ENCODE peak calls at places on chromosomes 13 and 19, in ten cellular contexts. One of them, this sample, is unnamed.

GRCh38 chr19:42233106-42233505 is 9.3 kb downstream of the GSK3A start:
- DNase-seq in IMR-90: no peak
- DNase-seq in HepG2: no peak
- DNase-seq in heart left ventricle: no peak
- DNase-seq in NB4: no peak
- DNase-seq in testis: no peak
- DNase-seq in breast epithelium: no peak
- DNase-seq in ovary: no peak
- DNase-seq in uterus: no peak
- DNase-seq in stomach: no peak
- DNase-seq in this sample: no peak

GRCh38 chr13:113552079-113552478 is 32.5 kb upstream of the TFDP1 start:
- DNase-seq in NB4: no peak
- DNase-seq in breast epithelium: no peak
- DNase-seq in stomach: peak; percentile 17
- DNase-seq in IMR-90: no peak
- DNase-seq in ovary: peak; percentile 9
- DNase-seq in heart left ventricle: no peak
- DNase-seq in testis: peak; percentile 12
- DNase-seq in HepG2: no peak
- DNase-seq in uterus: no peak
- DNase-seq in this sample: peak; percentile 63

GRCh38 chr19:55447421-55448174 is 4.5 kb upstream of the SHISA7 start:
- DNase-seq in uterus: no peak
- DNase-seq in IMR-90: peak; percentile 15
- DNase-seq in breast epithelium: no peak
- DNase-seq in testis: no peak
- DNase-seq in HepG2: no peak
- DNase-seq in NB4: peak; percentile 38
- DNase-seq in heart left ventricle: no peak
- DNase-seq in ovary: no peak
- DNase-seq in stomach: no peak
- DNase-seq in this sample: no peak

GRCh38 chr13:73984949-73985691 is 149.1 kb downstream of the KLF12 start:
- DNase-seq in breast epithelium: no peak
- DNase-seq in IMR-90: no peak
- DNase-seq in stomach: no peak
- DNase-seq in NB4: no peak
- DNase-seq in heart left ventricle: no peak
- DNase-seq in testis: no peak
- DNase-seq in ovary: no peak
- DNase-seq in HepG2: no peak
- DNase-seq in uterus: no peak
- DNase-seq in this sample: no peak

GRCh38 chr13:96730676-96731075 is 263.6 kb downstream of the OXGR1 start:
- DNase-seq in testis: no peak
- DNase-seq in heart left ventricle: no peak
- DNase-seq in breast epithelium: no peak
- DNase-seq in IMR-90: no peak
- DNase-seq in NB4: no peak
- DNase-seq in ovary: no peak
- DNase-seq in uterus: no peak
- DNase-seq in HepG2: no peak
- DNase-seq in stomach: no peak
- DNase-seq in this sample: no peak

GRCh38 chr13:112575295-112575622 is 12.7 kb downstream of the TUBGCP3 start:
- DNase-seq in breast epithelium: no peak
- DNase-seq in testis: no peak
- DNase-seq in ovary: no peak
- DNase-seq in heart left ventricle: no peak
- DNase-seq in NB4: no peak
- DNase-seq in HepG2: no peak
- DNase-seq in uterus: no peak
- DNase-seq in stomach: no peak
- DNase-seq in IMR-90: no peak
- DNase-seq in this sample: no peak

GRCh38 chr19:33248553-33248953 is 22.9 kb upstream of the SLC7A10 start:
- DNase-seq in testis: no peak
- DNase-seq in NB4: no peak
- DNase-seq in ovary: no peak
- DNase-seq in breast epithelium: no peak
- DNase-seq in uterus: no peak
- DNase-seq in heart left ventricle: no peak
- DNase-seq in HepG2: peak; percentile 71
- DNase-seq in stomach: no peak
- DNase-seq in IMR-90: no peak
- DNase-seq in this sample: no peak

GRCh38 chr13:38308736-38309135 is 40.9 kb upstream of the UFM1 start:
- DNase-seq in stomach: no peak
- DNase-seq in ovary: no peak
- DNase-seq in HepG2: no peak
- DNase-seq in uterus: no peak
- DNase-seq in NB4: peak; percentile 1
- DNase-seq in heart left ventricle: no peak
- DNase-seq in testis: no peak
- DNase-seq in IMR-90: peak; percentile 63
- DNase-seq in breast epithelium: no peak
- DNase-seq in this sample: no peak

GRCh38 chr13:21012841-21013681 is 48.3 kb downstream of the LATS2 start:
- DNase-seq in HepG2: no peak
- DNase-seq in stomach: no peak
- DNase-seq in ovary: peak; percentile 40
- DNase-seq in uterus: no peak
- DNase-seq in breast epithelium: no peak
- DNase-seq in testis: no peak
- DNase-seq in IMR-90: no peak
- DNase-seq in NB4: no peak
- DNase-seq in heart left ventricle: no peak
- DNase-seq in this sample: no peak

GRCh38 chr13:34361528-34361927 is 543.6 kb downstream of the RFC3 start:
- DNase-seq in IMR-90: no peak
- DNase-seq in testis: no peak
- DNase-seq in uterus: no peak
- DNase-seq in ovary: no peak
- DNase-seq in breast epithelium: no peak
- DNase-seq in HepG2: no peak
- DNase-seq in heart left ventricle: no peak
- DNase-seq in stomach: no peak
- DNase-seq in NB4: no peak
- DNase-seq in this sample: no peak

GRCh38 chr13:18212873-18213272 is 968.8 kb downstream of the TUBA3C start:
- DNase-seq in breast epithelium: no peak
- DNase-seq in testis: peak; percentile 73
- DNase-seq in uterus: no peak
- DNase-seq in IMR-90: peak; percentile 1
- DNase-seq in heart left ventricle: peak; percentile 64
- DNase-seq in stomach: no peak
- DNase-seq in HepG2: peak; percentile 5
- DNase-seq in ovary: no peak
- DNase-seq in NB4: no peak
- DNase-seq in this sample: no peak

GRCh38 chr13:61417171-61417570 is 1.5 kb upstream of the PCDH20 start:
- DNase-seq in NB4: no peak
- DNase-seq in uterus: no peak
- DNase-seq in testis: no peak
- DNase-seq in ovary: no peak
- DNase-seq in HepG2: no peak
- DNase-seq in stomach: no peak
- DNase-seq in heart left ventricle: no peak
- DNase-seq in IMR-90: no peak
- DNase-seq in breast epithelium: no peak
- DNase-seq in this sample: no peak

GRCh38 chr19:6457958-6458694 is 1.5 kb downstream of the SLC25A23 start:
- DNase-seq in NB4: peak; percentile 59
- DNase-seq in breast epithelium: no peak
- DNase-seq in IMR-90: no peak
- DNase-seq in testis: no peak
- DNase-seq in HepG2: no peak
- DNase-seq in heart left ventricle: no peak
- DNase-seq in stomach: no peak
- DNase-seq in uterus: peak; percentile 27
- DNase-seq in ovary: peak; percentile 30
- DNase-seq in this sample: no peak

GRCh38 chr19:45542234-45542668 is 35.0 kb downstream of the VASP start:
- DNase-seq in testis: no peak
- DNase-seq in ovary: no peak
- DNase-seq in heart left ventricle: no peak
- DNase-seq in uterus: no peak
- DNase-seq in IMR-90: no peak
- DNase-seq in NB4: peak; percentile 87
- DNase-seq in breast epithelium: no peak
- DNase-seq in stomach: no peak
- DNase-seq in HepG2: peak; percentile 63
- DNase-seq in this sample: no peak

GRCh38 chr13:57740719-57741118 is 109.2 kb downstream of the PCDH17 start:
- DNase-seq in IMR-90: no peak
- DNase-seq in ovary: no peak
- DNase-seq in uterus: no peak
- DNase-seq in heart left ventricle: peak; percentile 45
- DNase-seq in NB4: no peak
- DNase-seq in HepG2: no peak
- DNase-seq in breast epithelium: no peak
- DNase-seq in testis: no peak
- DNase-seq in stomach: no peak
- DNase-seq in this sample: no peak

GRCh38 chr13:38624822-38625221 is 62.1 kb upstream of the FREM2 start:
- DNase-seq in uterus: no peak
- DNase-seq in ovary: no peak
- DNase-seq in breast epithelium: no peak
- DNase-seq in stomach: no peak
- DNase-seq in heart left ventricle: no peak
- DNase-seq in IMR-90: no peak
- DNase-seq in NB4: no peak
- DNase-seq in HepG2: no peak
- DNase-seq in testis: no peak
- DNase-seq in this sample: no peak

GRCh38 chr13:27133889-27134288 is 37.7 kb downstream of the USP12 start:
- DNase-seq in heart left ventricle: no peak
- DNase-seq in testis: no peak
- DNase-seq in HepG2: no peak
- DNase-seq in NB4: no peak
- DNase-seq in ovary: no peak
- DNase-seq in IMR-90: no peak
- DNase-seq in uterus: no peak
- DNase-seq in breast epithelium: no peak
- DNase-seq in stomach: no peak
- DNase-seq in this sample: no peak
- TF ChIP-seq POLR2A in heart left ventricle: no peak
- TF ChIP-seq POLR2A in testis: no peak
- TF ChIP-seq POLR2A in HepG2: no peak
- TF ChIP-seq POLR2A in NB4: no peak
- TF ChIP-seq POLR2A in ovary: no peak
- TF ChIP-seq POLR2A in IMR-90: no peak
- TF ChIP-seq POLR2A in uterus: no peak
- TF ChIP-seq POLR2A in breast epithelium: no peak
- TF ChIP-seq POLR2A in stomach: no peak
- TF ChIP-seq POLR2A in this sample: no peak

DNA sequence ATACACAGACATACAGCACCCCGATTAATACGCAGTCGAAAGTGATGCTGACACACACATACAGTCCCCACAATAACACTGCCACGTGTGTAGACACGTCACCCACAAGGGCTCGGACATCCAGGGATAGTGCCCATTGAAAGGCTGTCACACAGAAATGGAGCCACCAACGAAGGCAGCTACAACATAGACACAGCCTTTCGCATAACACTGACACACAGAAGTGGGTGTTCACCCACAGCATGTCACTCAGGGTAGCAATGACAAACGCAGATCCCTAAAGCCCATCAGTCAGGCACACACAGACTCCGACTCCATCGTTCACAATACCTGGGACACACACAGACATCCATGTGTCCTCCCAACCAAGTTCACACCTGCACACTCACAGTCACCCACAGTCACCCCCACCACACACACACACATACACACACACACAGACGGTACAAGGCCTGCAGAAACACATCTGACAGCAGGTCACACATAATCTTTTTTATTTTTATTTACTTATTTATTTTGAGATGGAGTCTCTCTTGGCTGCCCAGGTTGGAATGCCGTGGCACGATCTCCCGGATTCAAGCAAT is 10.4 kb upstream of the NANOS3 start:
- DNase-seq in ovary: no peak
- DNase-seq in HepG2: no peak
- DNase-seq in breast epithelium: no peak
- DNase-seq in stomach: no peak
- DNase-seq in heart left ventricle: no peak
- DNase-seq in testis: no peak
- DNase-seq in IMR-90: no peak
- DNase-seq in NB4: no peak
- DNase-seq in uterus: no peak
- DNase-seq in this sample: no peak
- H3K4me3 ChIP-seq in ovary: no peak overlapping the region
- H3K4me3 ChIP-seq in HepG2: peak overlapping the region; percentile 70
- H3K4me3 ChIP-seq in breast epithelium: peak overlapping the region; percentile 97
- H3K4me3 ChIP-seq in stomach: peak overlapping the region; percentile 73
- H3K4me3 ChIP-seq in heart left ventricle: peak overlapping the region; percentile 69
- H3K4me3 ChIP-seq in testis: no peak overlapping the region
- H3K4me3 ChIP-seq in IMR-90: peak overlapping the region; percentile 70
- H3K4me3 ChIP-seq in NB4: no peak overlapping the region
- H3K4me3 ChIP-seq in uterus: no peak overlapping the region
- H3K4me3 ChIP-seq in this sample: no peak overlapping the region

GRCh38 chr19:4534836-4535658 is at the start of gene PLIN5:
- DNase-seq in uterus: peak; percentile 59
- DNase-seq in ovary: peak; percentile 95
- DNase-seq in IMR-90: peak; percentile 26
- DNase-seq in heart left ventricle: peak; percentile 79
- DNase-seq in testis: peak; percentile 89
- DNase-seq in HepG2: peak; percentile 80
- DNase-seq in stomach: peak; percentile 96
- DNase-seq in NB4: no peak
- DNase-seq in breast epithelium: peak; percentile 51
- DNase-seq in this sample: no peak
- TF ChIP-seq CTCF in uterus: no peak
- TF ChIP-seq CTCF in ovary: no peak
- TF ChIP-seq CTCF in IMR-90: no peak
- TF ChIP-seq CTCF in heart left ventricle: no peak
- TF ChIP-seq CTCF in testis: no peak
- TF ChIP-seq CTCF in HepG2: peak; percentile 32
- TF ChIP-seq CTCF in stomach: no peak
- TF ChIP-seq CTCF in NB4: no peak
- TF ChIP-seq CTCF in breast epithelium: no peak
- TF ChIP-seq CTCF in this sample: no peak

DNA sequence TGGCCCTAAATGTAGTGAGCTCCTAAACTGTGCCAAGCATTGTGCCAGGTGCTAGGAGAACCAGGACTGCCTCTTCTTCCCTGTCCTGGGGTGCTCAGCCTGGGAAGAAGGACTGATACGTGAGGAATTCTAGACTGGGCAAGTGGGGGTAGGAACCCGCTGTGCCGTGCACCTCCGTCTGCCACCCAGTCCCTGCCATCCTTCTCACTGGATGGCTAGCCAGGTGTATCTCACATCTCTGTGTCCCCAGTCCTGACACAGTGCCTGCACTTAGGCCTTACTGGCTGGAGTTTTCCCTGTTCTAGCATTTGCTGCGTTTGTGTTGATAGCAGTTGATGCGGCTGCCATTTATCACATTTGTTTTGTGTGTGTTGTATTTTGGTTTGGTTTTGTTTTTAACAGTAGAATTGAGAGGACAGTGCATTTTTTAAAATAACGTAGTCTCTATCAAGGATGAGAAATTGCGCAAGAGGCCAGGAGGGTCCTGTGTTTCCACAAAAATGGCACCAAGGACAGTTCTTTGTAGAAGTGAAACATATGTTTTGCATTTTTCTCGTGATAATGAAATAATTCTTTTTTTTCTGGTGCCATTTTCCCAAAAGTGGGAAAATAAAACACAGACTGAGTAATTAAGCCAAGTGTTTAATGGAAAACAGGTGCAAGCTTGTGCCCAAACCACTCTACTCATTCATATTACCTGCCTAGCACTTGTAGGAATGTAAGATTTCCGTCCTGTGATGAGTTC is 4.7 kb upstream of the GPR183 start:
- DNase-seq in stomach: no peak
- DNase-seq in ovary: peak; percentile 66
- DNase-seq in NB4: peak; percentile 34
- DNase-seq in uterus: peak; percentile 50
- DNase-seq in heart left ventricle: no peak
- DNase-seq in HepG2: no peak
- DNase-seq in breast epithelium: no peak
- DNase-seq in testis: no peak
- DNase-seq in IMR-90: no peak
- DNase-seq in this sample: no peak
- TF ChIP-seq POLR2A in stomach: no peak
- TF ChIP-seq POLR2A in ovary: no peak
- TF ChIP-seq POLR2A in NB4: no peak
- TF ChIP-seq POLR2A in uterus: no peak
- TF ChIP-seq POLR2A in heart left ventricle: no peak
- TF ChIP-seq POLR2A in HepG2: no peak
- TF ChIP-seq POLR2A in breast epithelium: no peak
- TF ChIP-seq POLR2A in testis: no peak
- TF ChIP-seq POLR2A in IMR-90: no peak
- TF ChIP-seq POLR2A in this sample: no peak

This sample was measured in lower leg skin.